ENCODE peak calls at places on chromosomes 12 and 14, in five cellular contexts. G, F, P, B and W are unnamed samples.

GRCh38 chr12:105983622-105984325 is 155.0 kb downstream of the NUAK1 start:
- DNase-seq in G (no peak), F (no peak), P (no peak), B (no peak), W (no peak)

GRCh38 chr12:57135939-57136338 is 7.7 kb downstream of the LRP1 start:
- DNase-seq in G (no peak), F (no peak), P (no peak), B (no peak), W (no peak)

GRCh38 chr12:4107436-4107878 is 166.1 kb upstream of the CCND2 start:
- DNase-seq in G (peak; percentile 83), F (no peak), P (peak; percentile 45), B (peak; percentile 57), W (peak; percentile 81)

GRCh38 chr14:93008381-93008780 is 85.4 kb downstream of the CHGA start:
- DNase-seq in G (no peak), F (no peak), P (no peak), B (no peak), W (no peak)

GRCh38 chr12:111628505-111629260 is 29.6 kb upstream of the ATXN2 start:
- DNase-seq in G (no peak), F (no peak), P (no peak), B (no peak), W (no peak)

GRCh38 chr14:105204206-105204930 is 23.3 kb upstream of the NUDT14 start:
- DNase-seq in G (no peak), F (no peak), P (no peak), B (no peak), W (no peak)

GRCh38 chr12:617304-617915 is 45.8 kb downstream of the NINJ2 start:
- DNase-seq in G (no peak), F (no peak), P (no peak), B (no peak), W (no peak)

GRCh38 chr14:91716999-91717398 is 14.9 kb downstream of the CATSPERB start:
- DNase-seq in G (no peak), F (no peak), P (no peak), B (no peak), W (no peak)

GRCh38 chr12:4855121-4855924 is 54.4 kb upstream of the KCNA1 start:
- DNase-seq in G (peak; percentile 49), F (no peak), P (peak; percentile 13), B (peak; percentile 36), W (peak; percentile 41)

GRCh38 chr14:104721704-104722431 is 2.2 kb upstream of the ADSS1 start:
- DNase-seq in G (no peak), F (no peak), P (no peak), B (no peak), W (no peak)

GRCh38 chr14:99415496-99416281 is 65.0 kb downstream of the SETD3 start:
- DNase-seq in G (peak; percentile 74), F (no peak), P (peak; percentile 41), B (peak; percentile 44), W (peak; percentile 70)

GRCh38 chr14:21668377-21668776 is 5.2 kb downstream of the OR4E1 start:
- DNase-seq in G (no peak), F (no peak), P (no peak), B (no peak), W (no peak)

GRCh38 chr14:89973234-89973823 is 17.6 kb downstream of the TDP1 start:
- DNase-seq in G (peak; percentile 30), F (no peak), P (no peak), B (peak; percentile 36), W (peak; percentile 30)

GRCh38 chr14:54220122-54220691 is 176.6 kb upstream of the CDKN3 start:
- DNase-seq in G (no peak), F (no peak), P (no peak), B (no peak), W (no peak)

GRCh38 chr14:20530771-20531571 is 25.6 kb downstream of the RNASE10 start:
- DNase-seq in G (peak; percentile 54), F (no peak), P (peak; percentile 24), B (peak; percentile 53), W (peak; percentile 48)

GRCh38 chr12:111443586-111443985 is 37.9 kb downstream of the SH2B3 start:
- DNase-seq in G (no peak), F (no peak), P (no peak), B (no peak), W (no peak)

GRCh38 chr12:19915392-19916192 is 452.7 kb upstream of the PDE3A start:
- DNase-seq in G (no peak), F (no peak), P (no peak), B (no peak), W (no peak)

GRCh38 chr14:57487771-57488170 is 5.9 kb downstream of the CCDC198 start:
- DNase-seq in G (no peak), F (no peak), P (no peak), B (no peak), W (no peak)

GRCh38 chr14:104512771-104513640 is 66.6 kb upstream of the C14orf180 start:
- DNase-seq in G (no peak), F (no peak), P (no peak), B (no peak), W (no peak)

GRCh38 chr12:56932867-56933266 is 1.3 kb downstream of the SDR9C7 start:
- DNase-seq in G (no peak), F (no peak), P (no peak), B (no peak), W (no peak)

GRCh38 chr12:49344486-49345047 is 2.1 kb upstream of the DNAJC22 start:
- DNase-seq in G (no peak), F (no peak), P (no peak), B (no peak), W (no peak)

GRCh38 chr12:132282950-132283771 is 46.2 kb downstream of the GALNT9 start:
- DNase-seq in G (peak; percentile 23), F (no peak), P (no peak), B (no peak), W (peak; percentile 48)

GRCh38 chr14:56491299-56492285 is 88.0 kb upstream of the TMEM260 start:
- DNase-seq in G (peak; percentile 9), F (no peak), P (no peak), B (peak; percentile 8), W (no peak)

GRCh38 chr14:81396108-81396507 is 4.0 kb downstream of the STON2 start:
- DNase-seq in G (no peak), F (no peak), P (no peak), B (no peak), W (no peak)

GRCh38 chr12:113062502-113063395 is 6.2 kb downstream of the DTX1 start:
- DNase-seq in G (no peak), F (no peak), P (no peak), B (no peak), W (no peak)

GRCh38 chr12:12564911-12565310 is 2.2 kb upstream of the DUSP16 start:
- DNase-seq in G (no peak), F (no peak), P (no peak), B (no peak), W (no peak)

GRCh38 chr14:41505491-41505890 is 101.2 kb upstream of the LRFN5 start:
- DNase-seq in G (no peak), F (no peak), P (no peak), B (no peak), W (no peak)